ENCODE peak calls at places on chromosomes 4 and X, in seven cellular contexts. N is NCI-H524; M is occipital lobe; Z is AG10803; W is activated CD8-positive, alpha-beta T cell treated with anti-CD3 and anti-CD28 coated beads, Interleukin-2, amount 10 ng/mL, durations not matched to agents 7 days and 5 days; C is Right ventricle myocardium superior; E is iris pigment epithelial cell. H is an unnamed sample.

GRCh38 chr4:41124916-41125548 is 89.3 kb downstream of the APBB2 start:
- DNase-seq in N (no peak), M (no peak), Z (peak; percentile 33), W (no peak), C (no peak), E (no peak), H (peak; percentile 41)

GRCh38 chr4:16916719-16917337 is 18.4 kb upstream of the LDB2 start:
- DNase-seq in N (peak; percentile 81), M (no peak), Z (no peak), W (peak; percentile 87), C (peak; percentile 53), E (peak; percentile 40), H (peak; percentile 22)

GRCh38 chrX:84363054-84363453 is 139.2 kb downstream of the HDX start:
- DNase-seq in N (no peak), M (no peak), Z (peak; percentile 35), W (no peak), C (no peak), E (peak; percentile 25), H (peak; percentile 1)

GRCh38 chrX:51891821-51892551 is 1.4 kb upstream of the MAGED1 start:
- DNase-seq in N (peak; percentile 18), M (peak; percentile 9), Z (peak; percentile 95), W (peak; percentile 20), C (peak; percentile 46), E (peak; percentile 33), H (peak; percentile 93)

GRCh38 chrX:38882894-38883620 is 81.8 kb downstream of the MID1IP1 start:
- DNase-seq in N (no peak), M (no peak), Z (peak; percentile 83), W (no peak), C (no peak), E (peak; percentile 47), H (peak; percentile 88)

GRCh38 chr4:4323705-4324534 is 33.9 kb downstream of the ZBTB49 start:
- DNase-seq in N (no peak), M (no peak), Z (no peak), W (no peak), C (no peak), E (no peak), H (peak; percentile 5)

GRCh38 chr4:80017125-80017854 is 55.7 kb downstream of the ANTXR2 start:
- DNase-seq in N (no peak), M (no peak), Z (peak; percentile 88), W (no peak), C (no peak), E (peak; percentile 96), H (peak; percentile 88)

GRCh38 chrX:75365243-75365975 is 91.5 kb downstream of the UPRT start:
- DNase-seq in N (no peak), M (no peak), Z (no peak), W (no peak), C (no peak), E (no peak), H (no peak)

GRCh38 chr4:66045913-66046312 is 375.6 kb upstream of the EPHA5 start:
- DNase-seq in N (peak; percentile 3), M (no peak), Z (no peak), W (no peak), C (no peak), E (no peak), H (no peak)

GRCh38 chr4:8435656-8436121 is 4.8 kb downstream of the ACOX3 start:
- DNase-seq in N (no peak), M (no peak), Z (no peak), W (peak; percentile 62), C (no peak), E (peak; percentile 52), H (no peak)

GRCh38 chrX:130799393-130799792 is 103.6 kb downstream of the ENOX2 start:
- DNase-seq in N (no peak), M (no peak), Z (peak; percentile 17), W (no peak), C (no peak), E (peak; percentile 56), H (peak; percentile 38)

GRCh38 chr4:179586460-179586859 is 2144.2 kb upstream of the AGA start:
- DNase-seq in N (no peak), M (no peak), Z (no peak), W (no peak), C (no peak), E (no peak), H (no peak)

GRCh38 chr4:81039351-81040174 is 9.1 kb downstream of the BMP3 start:
- DNase-seq in N (no peak), M (no peak), Z (no peak), W (no peak), C (no peak), E (peak; percentile 32), H (no peak)

GRCh38 chr4:170272959-170273358 is 183.2 kb upstream of the AADAT start:
- DNase-seq in N (no peak), M (no peak), Z (no peak), W (no peak), C (no peak), E (no peak), H (no peak)

GRCh38 chr4:1081689-1082040 is 31.7 kb downstream of the RNF212 start:
- DNase-seq in N (no peak), M (no peak), Z (peak; percentile 19), W (no peak), C (no peak), E (peak; percentile 12), H (peak; percentile 7)

GRCh38 chrX:69038826-69039225 is 126.4 kb downstream of the PJA1 start:
- DNase-seq in N (no peak), M (no peak), Z (peak; percentile 13), W (no peak), C (no peak), E (peak; percentile 18), H (no peak)

GRCh38 chrX:85685843-85686242 is 306.4 kb upstream of the POF1B start:
- DNase-seq in N (peak; percentile 2), M (no peak), Z (no peak), W (no peak), C (no peak), E (no peak), H (no peak)

GRCh38 chr4:54784188-54784671 is 126.5 kb downstream of the KIT start:
- DNase-seq in N (no peak), M (peak; percentile 69), Z (peak; percentile 100), W (no peak), C (peak; percentile 90), E (no peak), H (peak; percentile 99)

GRCh38 chr4:153393397-153393796 is 48.9 kb downstream of the MND1 start:
- DNase-seq in N (no peak), M (no peak), Z (peak; percentile 70), W (no peak), C (no peak), E (peak; percentile 80), H (peak; percentile 72)

GRCh38 chr4:114249561-114250356 is 270.3 kb upstream of the ARSJ start:
- DNase-seq in N (no peak), M (no peak), Z (no peak), W (no peak), C (no peak), E (no peak), H (no peak)

GRCh38 chrX:39653656-39654055 is 444.1 kb downstream of the BCOR start:
- DNase-seq in N (no peak), M (peak; percentile 61), Z (peak; percentile 51), W (no peak), C (no peak), E (no peak), H (no peak)

H was measured in EH.